ENCODE peak calls at places on chromosomes 1 and 21, in seven cellular contexts. E is CD4-positive, alpha-beta T cell; V is endodermal cell; R is HCT116; W is brain microvascular endothelial cell; Q is fibroblast of lung; F is spleen. I is an unnamed sample. For H3K27me3, the result is how much of the 10 kb centered on the place peaks cover.

GRCh38 chr1:57163789-57164188 is 198.0 kb upstream of the C8B start:
- DNase-seq in E (no peak), V (no peak), R (no peak), W (no peak), Q (no peak), F (no peak), I (no peak)

GRCh38 chr1:84782311-84782771 is 92.1 kb upstream of the SSX2IP start:
- DNase-seq in E (peak), V (peak), R (peak), W (peak), Q (peak), F (peak), I (peak)

GRCh38 chr1:220874201-220874655 is 5.0 kb upstream of the HLX start:
- DNase-seq in E (no peak), V (peak), R (peak), W (peak), Q (peak), F (peak), I (peak)

GRCh38 chr1:193443886-193444285 is 257.5 kb upstream of the B3GALT2 start:
- DNase-seq in E (no peak), V (no peak), R (no peak), W (no peak), Q (no peak), F (no peak), I (no peak)

GRCh38 chr1:209675567-209676154 is 449 bp downstream of the G0S2 start:
- DNase-seq in E (no peak), V (peak), R (no peak), W (no peak), Q (peak), F (peak), I (peak)

GRCh38 chr1:209657140-209657879 is 5.1 kb upstream of the LAMB3 start:
- DNase-seq in E (no peak), V (no peak), R (peak), W (no peak), Q (no peak), F (peak), I (peak)

GRCh38 chr1:69940816-69941215 is 264.6 kb downstream of the LRRC40 start:
- DNase-seq in E (no peak), V (no peak), R (no peak), W (no peak), Q (no peak), F (no peak), I (no peak)

GRCh38 chr21:31974454-31974985 is 101.7 kb downstream of the HUNK start:
- DNase-seq in E (no peak), V (no peak), R (no peak), W (no peak), Q (no peak), F (no peak), I (no peak)

GRCh38 chr21:45836268-45836655 is 145.3 kb upstream of the COL6A1 start:
- DNase-seq in E (no peak), V (peak), R (no peak), W (no peak), Q (peak), F (no peak), I (no peak)

GRCh38 chr1:24411963-24412362 is 1.6 kb downstream of the STPG1 start:
- DNase-seq in E (no peak), V (no peak), R (no peak), W (no peak), Q (no peak), F (no peak), I (peak)

GRCh38 chr1:202802998-202803932 is 5.0 kb downstream of the KDM5B start:
- DNase-seq in E (no peak), V (no peak), R (peak), W (peak), Q (peak), F (no peak), I (peak)

GRCh38 chr1:156752843-156753486 is 1.5 kb upstream of the HDGF start:
- DNase-seq in E (no peak), V (peak), R (no peak), W (no peak), Q (peak), F (peak), I (peak)

GRCh38 chr21:45406801-45407628 is 2.0 kb downstream of the COL18A1 start:
- DNase-seq in E (no peak), V (peak), R (no peak), W (no peak), Q (no peak), F (peak), I (peak)

GRCh38 chr1:37353871-37354270 is 120.5 kb upstream of the ZC3H12A start:
- DNase-seq in E (no peak), V (no peak), R (no peak), W (no peak), Q (no peak), F (no peak), I (no peak)

GRCh38 chr1:88562991-88563390 is 121.1 kb upstream of the PKN2 start:
- DNase-seq in E (no peak), V (no peak), R (no peak), W (no peak), Q (no peak), F (no peak), I (no peak)

GRCh38 chr1:156115514-156116374 is 1.2 kb downstream of the LMNA start:
- DNase-seq in E (no peak), V (peak), R (no peak), W (peak), Q (peak), F (no peak), I (peak)

GRCh38 chr21:35041122-35041521 is 8.0 kb downstream of the RUNX1 start:
- DNase-seq in E (no peak), V (no peak), R (no peak), W (no peak), Q (no peak), F (no peak), I (no peak)

GRCh38 chr1:11617741-11618140 is 36.5 kb downstream of the FBXO2 start:
- DNase-seq in E (no peak), V (no peak), R (no peak), W (no peak), Q (no peak), F (no peak), I (no peak)

GRCh38 chr1:169874229-169874628 is 19.5 kb downstream of the SCYL3 start:
- DNase-seq in E (no peak), V (no peak), R (no peak), W (no peak), Q (peak), F (no peak), I (peak)

GRCh38 chr1:53316742-53317650 is 10.9 kb downstream of the LRP8 start:
- DNase-seq in E (no peak), V (no peak), R (no peak), W (no peak), Q (no peak), F (peak), I (no peak)

GRCh38 chr1:22653741-22654140 is 705 bp downstream of the C1QB start:
- DNase-seq in E (no peak), V (no peak), R (no peak), W (no peak), Q (no peak), F (no peak), I (no peak)

GRCh38 chr1:248730507-248731335 is 24.8 kb downstream of the LYPD8 start:
- DNase-seq in E (no peak), V (no peak), R (no peak), W (no peak), Q (no peak), F (no peak), I (peak)

DNA sequence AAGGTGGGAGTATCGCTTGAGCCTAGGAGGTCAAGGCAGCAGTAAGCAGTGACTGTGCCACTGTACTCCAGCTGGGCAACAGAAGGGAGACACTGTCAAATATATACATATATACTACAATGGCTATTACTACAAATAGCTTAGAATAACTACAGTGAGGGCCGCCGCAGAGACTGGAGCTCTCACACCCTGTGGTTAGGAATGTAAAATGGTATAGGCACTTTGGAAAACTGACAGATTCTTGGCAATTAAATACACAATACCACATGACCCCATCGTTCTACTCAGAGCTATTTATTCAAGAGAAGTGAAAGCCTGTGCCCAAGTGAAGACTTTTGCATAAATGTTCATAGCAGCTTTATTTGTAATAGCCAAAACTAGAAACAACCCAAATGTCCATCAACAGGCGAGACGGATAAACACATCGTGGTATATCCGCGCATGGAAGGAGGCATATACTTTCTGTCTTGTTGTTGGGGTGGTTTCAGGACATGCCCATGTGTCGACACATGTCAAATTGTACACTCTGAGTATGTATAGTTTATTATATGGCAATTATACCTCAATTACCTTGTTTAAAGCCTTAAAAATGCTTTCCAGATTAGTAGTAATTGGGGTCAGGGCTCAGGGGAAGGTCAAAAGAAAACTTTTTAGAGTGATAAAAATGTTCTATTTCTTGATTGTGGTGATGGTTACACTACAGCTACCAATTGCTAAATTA is 123.4 kb downstream of the RIPK4 start:
- DNase-seq in E (no peak), V (no peak), R (no peak), W (no peak), Q (peak), F (no peak), I (no peak)
- H3K27ac ChIP-seq in E (no peak), V (no peak), R (no peak), W (no peak), Q (no peak), F (no peak), I (no peak)

DNA sequence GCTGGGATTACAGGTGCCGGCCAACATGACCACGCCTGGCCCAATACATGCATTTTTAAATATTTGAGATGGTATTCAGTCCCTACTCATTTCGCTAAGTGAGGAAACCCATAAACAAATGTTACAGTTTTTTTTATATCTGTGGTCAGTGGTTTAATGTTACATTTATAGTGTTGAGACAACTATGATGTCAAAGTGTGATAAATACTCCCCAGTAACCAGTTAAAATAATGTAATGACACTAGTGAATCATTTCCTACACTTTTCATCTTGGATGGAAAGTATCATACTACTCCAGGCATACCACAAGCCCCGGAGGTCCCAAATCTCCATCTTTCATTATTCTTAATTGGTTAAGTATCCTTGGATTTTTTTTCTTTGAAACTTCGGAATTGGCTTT is 87.5 kb upstream of the KIF26B start:
- DNase-seq in E (no peak), V (no peak), R (no peak), W (no peak), Q (peak), F (no peak), I (peak)
- H3K27me3 ChIP-seq in E (under half), V (under half), R (under half), W (under half), Q (under half), F (under half), I (under half)

GRCh38 chr1:3536796-3537195 is 74.5 kb downstream of the MEGF6 start:
- DNase-seq in E (no peak), V (no peak), R (no peak), W (no peak), Q (no peak), F (no peak), I (no peak)
- H3K27ac ChIP-seq in E (no peak), V (no peak), R (no peak), W (no peak), Q (no peak), F (no peak), I (no peak)

DNA sequence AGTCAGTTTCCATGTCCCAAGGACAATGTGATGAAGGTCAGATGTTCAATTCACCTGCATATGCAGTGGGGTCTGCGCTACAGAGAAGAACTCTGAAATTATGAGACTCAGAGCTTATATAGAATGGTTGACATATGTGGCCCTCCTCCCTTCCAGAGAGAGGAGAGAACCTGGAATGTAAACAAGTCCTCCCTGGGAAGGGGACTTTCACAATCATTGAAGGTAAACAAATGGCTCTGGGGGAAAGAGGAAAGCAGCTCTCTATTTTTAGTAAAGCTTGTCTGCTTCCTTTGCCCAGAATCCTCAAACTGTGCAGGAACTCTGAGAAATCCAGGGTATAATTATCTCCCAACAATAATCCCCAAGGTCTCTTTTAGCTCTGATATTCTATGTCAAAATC is 9.8 kb downstream of the OVGP1 start:
- DNase-seq in E (no peak), V (no peak), R (no peak), W (no peak), Q (peak), F (no peak), I (no peak)
- H3K27me3 ChIP-seq in E (under half), V (under half), R (under half), W (under half), Q (under half), F (under half), I (under half)

DNA sequence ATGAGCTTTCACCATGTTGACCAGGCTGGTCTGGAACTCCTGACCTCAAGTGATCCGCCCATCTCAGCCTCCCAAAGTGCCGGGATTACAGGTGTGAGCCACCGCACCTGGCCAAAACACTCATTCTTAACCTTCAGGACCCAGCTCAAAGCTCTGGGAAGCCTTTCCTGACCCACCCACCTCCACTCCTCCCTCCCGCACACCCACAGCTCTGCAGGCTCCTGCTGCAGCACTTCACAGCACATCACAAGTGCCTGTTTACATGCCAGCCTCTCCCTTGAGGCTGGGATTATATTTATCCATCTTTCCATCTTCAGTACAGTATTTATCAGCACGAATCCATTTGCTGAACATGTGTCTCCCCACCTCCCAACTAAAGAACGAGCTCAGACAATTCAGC is 14.9 kb downstream of the SLC9A1 start:
- DNase-seq in E (no peak), V (no peak), R (no peak), W (no peak), Q (no peak), F (no peak), I (no peak)
- H3K27ac ChIP-seq in E (no peak), V (no peak), R (no peak), W (no peak), Q (no peak), F (no peak), I (no peak)

GRCh38 chr1:9639190-9639589 is 12.3 kb upstream of the PIK3CD start:
- DNase-seq in E (no peak), V (no peak), R (no peak), W (no peak), Q (no peak), F (no peak), I (no peak)
- H3K27me3 ChIP-seq in E (under half), V (under half), R (under half), W (under half), Q (under half), F (under half), I (under half)

DNA sequence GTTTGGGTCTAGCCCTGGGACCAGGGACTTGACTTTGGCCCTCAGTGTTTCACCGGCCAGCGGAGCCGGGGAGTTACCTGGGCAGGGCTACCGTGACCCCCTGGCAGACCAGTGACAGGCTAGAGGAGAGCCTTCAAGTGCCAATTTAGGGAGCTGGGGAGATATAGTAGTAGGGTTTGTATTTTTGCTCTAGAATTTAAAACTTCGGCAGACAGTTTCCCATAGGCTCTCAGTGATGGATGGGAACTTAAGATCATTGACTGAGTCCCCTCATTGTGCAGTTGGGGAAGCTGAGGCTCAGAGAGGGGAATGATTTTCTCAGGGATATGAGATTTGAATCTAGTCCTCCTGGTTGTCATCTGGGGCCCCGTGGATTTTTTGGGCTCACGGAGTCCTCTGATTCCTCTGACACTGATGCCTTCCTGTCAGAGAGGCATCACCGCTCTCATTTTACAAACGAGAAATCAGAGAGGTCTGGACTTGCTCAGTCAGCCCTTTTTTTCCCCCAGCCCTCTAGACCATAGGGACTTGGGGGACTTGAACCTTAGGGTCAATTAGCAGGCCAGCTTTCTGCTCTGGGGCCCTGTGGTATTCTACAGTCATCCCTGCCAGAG is 58.3 kb upstream of the ACOT11 start:
- DNase-seq in E (no peak), V (no peak), R (no peak), W (no peak), Q (no peak), F (no peak), I (no peak)
- H3K27ac ChIP-seq in E (no peak), V (peak), R (no peak), W (no peak), Q (no peak), F (no peak), I (no peak)

GRCh38 chr1:90724361-90724760 is 7.3 kb upstream of the BARHL2 start:
- DNase-seq in E (no peak), V (no peak), R (no peak), W (no peak), Q (no peak), F (no peak), I (no peak)

GRCh38 chr1:90725341-90725960 is 8.3 kb upstream of the BARHL2 start:
- DNase-seq in E (no peak), V (peak), R (no peak), W (no peak), Q (no peak), F (no peak), I (peak)

GRCh38 chr1:90726716-90727480 is 9.8 kb upstream of the BARHL2 start:
- DNase-seq in E (no peak), V (peak), R (no peak), W (no peak), Q (no peak), F (no peak), I (no peak)

GRCh38 chr1:90724926-90725325 is 7.8 kb upstream of the BARHL2 start:
- DNase-seq in E (no peak), V (peak), R (no peak), W (no peak), Q (no peak), F (no peak), I (no peak)

GRCh38 chr1:90725961-90726715 is 9.0 kb upstream of the BARHL2 start:
- DNase-seq in E (no peak), V (peak), R (no peak), W (no peak), Q (peak), F (no peak), I (peak)
- H3K27me3 ChIP-seq in E (half or more), V (half or more), R (under half), W (half or more), Q (half or more), F (half or more), I (half or more)

GRCh38 chr1:21586926-21587601 is 77.8 kb downstream of the ALPL start:
- DNase-seq in E (no peak), V (peak), R (peak), W (peak), Q (peak), F (no peak), I (peak)
- H3K27ac ChIP-seq in E (no peak), V (no peak), R (no peak), W (no peak), Q (no peak), F (no peak), I (no peak)

I was measured in GM23248.